ENCODE peak calls at places on chromosomes 13 and 19, in seven cellular contexts. G, Q, K, I, M, F and B are unnamed samples.

GRCh38 chr13:101453784-101454201 is 1.3 kb downstream of the ITGBL1 start:
- DNase-seq in G (peak; percentile 64), Q (peak; percentile 81), K (no peak), I (no peak), M (no peak), F (peak; percentile 1), B (no peak)

GRCh38 chr19:45356760-45357444 is 13.5 kb downstream of the ERCC2 start:
- DNase-seq in G (no peak), Q (no peak), K (no peak), I (no peak), M (no peak), F (no peak), B (no peak)

GRCh38 chr13:49806126-49806536 is 13.6 kb upstream of the KPNA3 start:
- DNase-seq in G (no peak), Q (peak; percentile 58), K (no peak), I (peak; percentile 57), M (no peak), F (no peak), B (no peak)

GRCh38 chr19:42166336-42166735 is 34.1 kb upstream of the POU2F2 start:
- DNase-seq in G (no peak), Q (peak; percentile 36), K (no peak), I (no peak), M (no peak), F (no peak), B (no peak)

GRCh38 chr13:49652691-49653305 is 24.5 kb downstream of the ARL11 start:
- DNase-seq in G (peak; percentile 43), Q (peak; percentile 63), K (peak; percentile 71), I (peak; percentile 65), M (peak; percentile 71), F (peak; percentile 36), B (peak; percentile 70)

GRCh38 chr19:49222528-49222927 is 64.9 kb downstream of the TRPM4 start:
- DNase-seq in G (no peak), Q (no peak), K (no peak), I (no peak), M (no peak), F (no peak), B (no peak)

GRCh38 chr19:29375429-29376093 is 150.2 kb upstream of the VSTM2B start:
- DNase-seq in G (no peak), Q (no peak), K (no peak), I (no peak), M (no peak), F (no peak), B (no peak)

GRCh38 chr19:34576292-34576691 is 94.7 kb downstream of the WTIP start:
- DNase-seq in G (no peak), Q (no peak), K (no peak), I (no peak), M (no peak), F (no peak), B (no peak)

GRCh38 chr19:54875506-54875905 is 1.5 kb downstream of the FCAR start:
- DNase-seq in G (no peak), Q (no peak), K (no peak), I (no peak), M (no peak), F (no peak), B (no peak)

GRCh38 chr19:33388817-33389573 is 15.5 kb downstream of the CEBPG start:
- DNase-seq in G (peak; percentile 5), Q (no peak), K (peak; percentile 86), I (peak; percentile 32), M (no peak), F (no peak), B (no peak)

GRCh38 chr13:80235131-80235530 is 105.8 kb downstream of the SPRY2 start:
- DNase-seq in G (no peak), Q (peak; percentile 53), K (no peak), I (no peak), M (no peak), F (no peak), B (peak; percentile 13)

GRCh38 chr19:4609878-4610511 is 29.3 kb upstream of the TNFAIP8L1 start:
- DNase-seq in G (peak; percentile 51), Q (no peak), K (no peak), I (no peak), M (no peak), F (no peak), B (no peak)

GRCh38 chr19:1272423-1273262 is 2.7 kb upstream of the FAM174C start:
- DNase-seq in G (no peak), Q (no peak), K (no peak), I (no peak), M (no peak), F (no peak), B (no peak)

GRCh38 chr19:1270168-1270853 is 1.2 kb downstream of the CIRBP start:
- DNase-seq in G (peak; percentile 58), Q (peak; percentile 51), K (peak; percentile 80), I (no peak), M (no peak), F (no peak), B (no peak)

GRCh38 chr13:72920097-72920496 is 138.2 kb downstream of the PIBF1 start:
- DNase-seq in G (peak; percentile 57), Q (no peak), K (peak; percentile 64), I (no peak), M (no peak), F (no peak), B (no peak)

GRCh38 chr19:3443840-3444694 is 36.3 kb downstream of the SMIM24 start:
- DNase-seq in G (peak; percentile 48), Q (no peak), K (no peak), I (no peak), M (peak; percentile 91), F (no peak), B (no peak)

GRCh38 chr13:50344717-50345116 is 329.5 kb downstream of the KCNRG start:
- DNase-seq in G (no peak), Q (no peak), K (no peak), I (no peak), M (no peak), F (no peak), B (no peak)

GRCh38 chr19:6056801-6057650 is 53.3 kb downstream of the RFX2 start:
- DNase-seq in G (peak; percentile 51), Q (peak; percentile 84), K (peak; percentile 87), I (peak; percentile 42), M (no peak), F (no peak), B (no peak)

GRCh38 chr19:27746691-27747380 is 1466.1 kb downstream of the UQCRFS1 start:
- DNase-seq in G (peak; percentile 16), Q (peak; percentile 12), K (peak; percentile 57), I (no peak), M (peak; percentile 66), F (no peak), B (no peak)

GRCh38 chr19:28435551-28436261 is 777.2 kb downstream of the UQCRFS1 start:
- DNase-seq in G (no peak), Q (no peak), K (no peak), I (no peak), M (no peak), F (peak; percentile 1), B (no peak)

GRCh38 chr13:37615271-37615670 is 16.7 kb upstream of the POSTN start:
- DNase-seq in G (no peak), Q (peak; percentile 17), K (no peak), I (no peak), M (no peak), F (no peak), B (no peak)

GRCh38 chr13:52195052-52195837 is 35.8 kb upstream of the NEK3 start:
- DNase-seq in G (peak; percentile 87), Q (peak; percentile 9), K (peak; percentile 89), I (no peak), M (peak; percentile 20), F (peak; percentile 81), B (no peak)

GRCh38 chr13:111876506-111876905 is 190.4 kb upstream of the SOX1 start:
- DNase-seq in G (no peak), Q (no peak), K (no peak), I (peak; percentile 8), M (no peak), F (no peak), B (no peak)

GRCh38 chr13:111880185-111880584 is 186.8 kb upstream of the SOX1 start:
- DNase-seq in G (no peak), Q (no peak), K (no peak), I (peak; percentile 15), M (no peak), F (no peak), B (no peak)

GRCh38 chr13:111879719-111880118 is 187.2 kb upstream of the SOX1 start:
- DNase-seq in G (no peak), Q (no peak), K (no peak), I (peak; percentile 21), M (no peak), F (no peak), B (no peak)

GRCh38 chr13:111875922-111876321 is 191.0 kb upstream of the SOX1 start:
- DNase-seq in G (no peak), Q (no peak), K (no peak), I (no peak), M (no peak), F (no peak), B (no peak)

DNA sequence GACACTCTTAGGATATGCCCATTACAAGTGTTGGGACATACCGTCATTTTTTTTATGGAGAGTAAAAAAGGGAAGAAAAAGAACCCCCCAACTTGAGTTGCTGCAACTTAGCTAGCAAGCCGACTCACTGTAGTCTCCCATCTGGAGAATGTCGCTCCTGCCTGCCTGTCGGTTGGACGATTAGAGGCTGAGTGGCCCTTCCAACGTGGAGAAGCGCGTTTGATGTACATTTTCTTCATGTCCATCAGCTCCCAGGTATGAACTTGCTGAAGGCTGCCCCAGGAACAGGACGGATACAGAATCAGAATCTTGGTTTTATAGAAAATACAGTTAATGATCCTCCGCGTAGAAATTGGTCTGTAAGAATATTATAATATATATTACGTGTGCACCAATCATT is 189.0 kb upstream of the SOX1 start:
- DNase-seq in G (no peak), Q (no peak), K (no peak), I (no peak), M (no peak), F (no peak), B (no peak)
- H3K4me3 ChIP-seq in G (no peak overlapping the region), Q (no peak overlapping the region), K (no peak overlapping the region), I (no peak overlapping the region), M (no peak overlapping the region), F (no peak overlapping the region), B (no peak overlapping the region)

DNA sequence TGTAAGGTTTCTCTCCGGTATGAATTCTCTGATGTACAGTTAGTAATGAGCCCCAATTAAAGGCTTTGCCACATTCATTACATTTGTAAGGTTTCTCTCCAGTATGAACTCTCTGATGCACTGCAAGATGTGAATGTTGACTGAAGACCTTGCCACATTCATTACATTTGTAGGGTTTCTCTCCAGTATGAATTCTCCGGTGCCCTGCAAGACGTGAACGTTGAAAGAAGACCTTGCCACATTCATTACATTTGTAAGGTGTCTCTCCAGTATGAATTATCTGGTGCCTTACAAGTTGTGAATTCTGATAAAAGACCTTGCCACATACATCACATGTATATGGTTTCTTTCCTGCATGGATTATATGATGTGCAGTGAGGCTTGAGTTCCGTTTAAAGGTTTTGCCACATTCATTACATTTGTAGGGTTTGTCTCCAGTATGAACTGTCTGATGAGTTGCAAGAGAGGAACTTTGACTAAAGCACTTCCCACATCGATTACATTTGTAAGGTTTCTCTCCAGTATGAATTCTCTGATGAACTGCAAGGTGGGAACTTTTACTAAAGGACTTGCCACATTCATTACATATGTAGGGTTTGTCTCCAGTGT is 17.7 kb upstream of the ZNF432 start:
- DNase-seq in G (no peak), Q (no peak), K (no peak), I (no peak), M (no peak), F (no peak), B (no peak)
- H3K9me3 ChIP-seq in G (peaks cover 87% of the 10 kb centered on the region), Q (peaks cover 82% of the 10 kb centered on the region), K (peaks cover 85% of the 10 kb centered on the region), I (peaks cover 74% of the 10 kb centered on the region), M (peaks cover 30% of the 10 kb centered on the region), F (peaks cover 75% of the 10 kb centered on the region), B (no peaks in the 10 kb centered on the region)

GRCh38 chr13:48571121-48571901 is 38.4 kb upstream of the RCBTB2 start:
- DNase-seq in G (no peak), Q (no peak), K (no peak), I (no peak), M (no peak), F (no peak), B (no peak)
- H3K4me1 ChIP-seq in G (peaks cover 3% of the 10 kb centered on the region), Q (no peaks in the 10 kb centered on the region), K (peaks cover 67% of the 10 kb centered on the region), I (no peaks in the 10 kb centered on the region), M (peaks cover 19% of the 10 kb centered on the region), F (peaks cover 8% of the 10 kb centered on the region), B (peaks cover 3% of the 10 kb centered on the region)

GRCh38 chr19:18626906-18627305 is 9.9 kb upstream of the KLHL26 start:
- DNase-seq in G (no peak), Q (no peak), K (no peak), I (no peak), M (no peak), F (no peak), B (no peak)
- H3K4me3 ChIP-seq in G (no peak overlapping the region), Q (no peak overlapping the region), K (no peak overlapping the region), I (no peak overlapping the region), M (no peak overlapping the region), F (no peak overlapping the region), B (no peak overlapping the region)